ENCODE peak calls at places on chromosome 20, in four cellular contexts. One of them, this sample, is unnamed.

GRCh38 chr20:46990811-46991567 is 96.3 kb downstream of the EYA2 start:
- DNase-seq in astrocyte: no peak
- DNase-seq in HepG2: no peak
- DNase-seq in IMR-90: no peak
- DNase-seq in this sample: no peak

GRCh38 chr20:62602550-62602949 is 39.8 kb upstream of the SLCO4A1 start:
- DNase-seq in HepG2: no peak
- DNase-seq in IMR-90: no peak
- DNase-seq in astrocyte: no peak
- DNase-seq in this sample: no peak

GRCh38 chr20:22418738-22419137 is 165.6 kb downstream of the FOXA2 start:
- DNase-seq in IMR-90: no peak
- DNase-seq in astrocyte: no peak
- DNase-seq in HepG2: peak; percentile 43
- DNase-seq in this sample: no peak

GRCh38 chr20:24650091-24650490 is 180.7 kb downstream of the SYNDIG1 start:
- DNase-seq in HepG2: no peak
- DNase-seq in astrocyte: peak; percentile 66
- DNase-seq in IMR-90: peak; percentile 89
- DNase-seq in this sample: no peak

GRCh38 chr20:38420232-38421085 is 14.7 kb downstream of the SNHG17 start:
- DNase-seq in HepG2: no peak
- DNase-seq in astrocyte: no peak
- DNase-seq in IMR-90: peak; percentile 8
- DNase-seq in this sample: no peak

GRCh38 chr20:39862613-39863012 is 826.4 kb downstream of the MAFB start:
- DNase-seq in HepG2: no peak
- DNase-seq in IMR-90: no peak
- DNase-seq in astrocyte: no peak
- DNase-seq in this sample: no peak

GRCh38 chr20:37288091-37288490 is 1.4 kb upstream of the MANBAL start:
- DNase-seq in astrocyte: no peak
- DNase-seq in HepG2: no peak
- DNase-seq in IMR-90: no peak
- DNase-seq in this sample: no peak

GRCh38 chr20:2210646-2211556 is 84.9 kb upstream of the TGM3 start:
- DNase-seq in IMR-90: peak; percentile 75
- DNase-seq in HepG2: no peak
- DNase-seq in astrocyte: peak; percentile 65
- DNase-seq in this sample: peak; percentile 31

GRCh38 chr20:63086421-63087235 is 79.9 kb upstream of the BHLHE23 start:
- DNase-seq in HepG2: no peak
- DNase-seq in IMR-90: no peak
- DNase-seq in astrocyte: no peak
- DNase-seq in this sample: no peak

GRCh38 chr20:6582449-6582848 is 185.0 kb upstream of the BMP2 start:
- DNase-seq in HepG2: no peak
- DNase-seq in astrocyte: peak; percentile 12
- DNase-seq in IMR-90: peak; percentile 2
- DNase-seq in this sample: no peak

GRCh38 chr20:53609501-53610445 is 16.1 kb upstream of the ZNF217 start:
- DNase-seq in HepG2: no peak
- DNase-seq in IMR-90: peak; percentile 63
- DNase-seq in astrocyte: peak; percentile 49
- DNase-seq in this sample: peak; percentile 74

GRCh38 chr20:59749293-59749680 is 144.9 kb downstream of the PHACTR3 start:
- DNase-seq in HepG2: no peak
- DNase-seq in astrocyte: peak; percentile 39
- DNase-seq in IMR-90: peak; percentile 53
- DNase-seq in this sample: no peak

DNA sequence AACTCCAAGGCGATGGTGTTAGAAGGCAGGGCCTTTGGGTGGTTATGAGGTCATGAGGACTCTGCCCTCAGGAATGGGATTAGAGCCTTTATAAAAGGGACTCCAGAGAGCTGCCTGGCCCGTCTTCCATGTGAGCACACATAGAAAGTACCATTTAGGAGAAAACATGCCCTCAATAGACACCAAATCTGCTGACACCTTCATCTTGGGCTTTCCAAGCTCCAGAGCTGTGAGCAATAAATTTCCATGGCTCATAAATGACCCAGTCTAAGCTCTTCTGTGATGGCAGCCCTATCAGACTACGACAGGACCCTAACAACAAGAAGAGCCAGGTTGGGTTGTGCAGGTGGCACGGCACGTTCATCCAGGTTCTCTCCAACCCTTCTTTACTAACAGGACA is 189.5 kb downstream of the CDH4 start:
- DNase-seq in astrocyte: no peak
- DNase-seq in HepG2: no peak
- DNase-seq in IMR-90: no peak
- DNase-seq in this sample: no peak
- H3K4me1 ChIP-seq in astrocyte: peaks cover 23% of the 10 kb centered on the region
- H3K4me1 ChIP-seq in HepG2: no peaks in the 10 kb centered on the region
- H3K4me1 ChIP-seq in IMR-90: peaks cover 5% of the 10 kb centered on the region
- H3K4me1 ChIP-seq in this sample: no peaks in the 10 kb centered on the region

GRCh38 chr20:49505518-49505917 is 23.1 kb upstream of the KCNB1 start:
- DNase-seq in HepG2: no peak
- DNase-seq in IMR-90: peak; percentile 50
- DNase-seq in astrocyte: peak; percentile 67
- DNase-seq in this sample: no peak

GRCh38 chr20:49511788-49512525 is 29.5 kb upstream of the KCNB1 start:
- DNase-seq in astrocyte: no peak
- DNase-seq in HepG2: no peak
- DNase-seq in IMR-90: no peak
- DNase-seq in this sample: no peak

GRCh38 chr20:49508435-49509199 is 26.1 kb upstream of the KCNB1 start:
- DNase-seq in HepG2: peak; percentile 56
- DNase-seq in astrocyte: peak; percentile 24
- DNase-seq in IMR-90: peak; percentile 45
- DNase-seq in this sample: no peak

GRCh38 chr20:49510562-49511117 is 28.2 kb upstream of the KCNB1 start:
- DNase-seq in HepG2: no peak
- DNase-seq in astrocyte: peak; percentile 94
- DNase-seq in IMR-90: peak; percentile 83
- DNase-seq in this sample: peak; percentile 27

DNA sequence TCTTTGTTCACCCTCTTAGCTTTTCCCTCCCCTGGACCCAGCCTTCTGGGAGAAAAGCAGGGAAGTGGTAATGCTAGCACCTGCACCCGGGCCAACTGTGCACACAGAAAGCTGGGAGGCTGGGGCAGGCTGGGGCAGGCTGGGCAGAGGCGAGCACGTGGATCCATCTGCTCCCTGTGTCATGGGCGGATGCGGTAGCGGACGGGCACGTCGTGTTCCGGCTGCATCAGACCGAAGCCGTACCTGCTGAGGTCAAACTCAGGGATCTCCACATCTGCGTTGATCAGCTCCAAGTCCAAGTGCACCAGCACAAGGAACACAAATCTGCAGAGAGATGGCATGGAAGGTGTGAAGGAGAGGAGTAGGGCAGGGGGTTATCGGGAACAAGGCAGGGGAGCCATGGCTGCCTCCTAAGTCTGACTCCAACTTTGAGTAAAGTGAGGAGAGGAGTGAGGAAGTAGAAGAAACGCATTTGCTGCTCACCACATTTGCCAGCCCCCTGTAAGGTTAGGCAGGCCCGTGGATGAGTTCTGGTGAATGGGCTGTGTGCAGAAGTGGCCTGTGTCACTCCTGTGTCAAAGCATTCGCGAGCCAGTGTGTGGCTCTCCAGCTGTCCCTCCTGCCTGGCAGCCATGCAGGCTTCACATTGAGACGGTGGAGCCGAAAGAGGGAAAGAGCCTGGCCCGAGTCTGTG is 25.4 kb upstream of the KCNB1 start:
- DNase-seq in astrocyte: no peak
- DNase-seq in IMR-90: no peak
- DNase-seq in HepG2: no peak
- DNase-seq in this sample: no peak
- H3K27me3 ChIP-seq in astrocyte: peaks cover 22% of the 10 kb centered on the region
- H3K27me3 ChIP-seq in IMR-90: peaks cover 11% of the 10 kb centered on the region
- H3K27me3 ChIP-seq in HepG2: peaks cover 1% of the 10 kb centered on the region
- H3K27me3 ChIP-seq in this sample: peaks cover 4% of the 10 kb centered on the region

DNA sequence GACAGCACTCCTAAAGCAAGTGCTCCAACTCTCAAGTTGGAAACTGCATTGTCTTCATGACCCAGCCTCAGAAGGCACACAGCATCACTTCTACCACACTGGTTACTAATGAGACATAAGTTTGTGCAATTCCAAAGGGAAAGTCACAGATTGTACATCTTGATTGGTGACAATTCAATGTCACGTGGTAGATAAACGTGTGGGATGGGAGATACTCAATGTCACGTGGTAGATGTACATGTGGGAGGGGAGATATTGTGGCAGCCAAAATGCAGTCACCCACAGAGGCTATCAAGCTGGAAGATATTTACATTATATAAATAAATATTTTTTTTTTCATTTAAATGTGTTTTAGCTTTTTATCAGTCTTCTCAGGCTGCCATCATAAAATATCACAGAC is 393.3 kb downstream of the KIF16B start:
- DNase-seq in IMR-90: no peak
- DNase-seq in HepG2: no peak
- DNase-seq in astrocyte: no peak
- DNase-seq in this sample: no peak
- H3K9ac ChIP-seq in IMR-90: no peak overlapping the region
- H3K9ac ChIP-seq in HepG2: no peak overlapping the region
- H3K9ac ChIP-seq in astrocyte: no peak overlapping the region
- H3K9ac ChIP-seq in this sample: no peak overlapping the region

DNA sequence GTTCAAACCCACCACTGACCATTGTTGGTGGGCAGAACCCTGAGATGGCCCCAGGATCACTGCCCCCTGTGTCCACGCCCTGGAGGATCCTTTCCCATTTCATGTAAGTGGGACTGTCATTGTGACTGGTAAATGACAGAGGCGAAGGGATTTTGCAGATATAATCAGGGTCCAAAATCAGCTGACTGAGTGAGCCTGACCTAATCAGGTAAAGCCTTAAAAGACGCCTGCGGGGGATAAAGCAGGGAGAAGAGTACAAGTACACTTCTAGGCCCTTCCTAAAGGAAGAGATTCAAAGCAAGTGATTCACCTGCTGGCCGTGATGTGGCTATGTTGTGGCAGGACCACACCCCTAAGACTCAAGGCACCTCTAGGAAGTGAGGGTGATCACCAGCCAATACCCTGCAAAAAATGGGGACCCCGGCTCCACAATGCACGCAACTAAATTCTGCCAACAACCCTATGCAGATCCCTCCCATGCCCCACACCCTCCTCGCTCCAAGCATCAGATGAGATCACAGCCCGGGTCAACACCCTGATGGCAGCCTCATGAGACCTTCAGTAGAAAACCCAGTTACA is 11.4 kb downstream of the PREX1 start:
- DNase-seq in IMR-90: no peak
- DNase-seq in HepG2: no peak
- DNase-seq in astrocyte: no peak
- DNase-seq in this sample: no peak
- H3K4me1 ChIP-seq in IMR-90: no peaks in the 10 kb centered on the region
- H3K4me1 ChIP-seq in HepG2: no peaks in the 10 kb centered on the region
- H3K4me1 ChIP-seq in astrocyte: no peaks in the 10 kb centered on the region
- H3K4me1 ChIP-seq in this sample: no peaks in the 10 kb centered on the region

GRCh38 chr20:57313230-57313629 is 16.4 kb upstream of the SPO11 start:
- DNase-seq in astrocyte: no peak
- DNase-seq in IMR-90: no peak
- DNase-seq in HepG2: no peak
- DNase-seq in this sample: no peak
- H3K27me3 ChIP-seq in astrocyte: peaks cover 28% of the 10 kb centered on the region
- H3K27me3 ChIP-seq in IMR-90: peaks cover 2% of the 10 kb centered on the region
- H3K27me3 ChIP-seq in HepG2: peaks cover 5% of the 10 kb centered on the region
- H3K27me3 ChIP-seq in this sample: no peaks in the 10 kb centered on the region

GRCh38 chr20:3681931-3682820 is at the start of gene ADAM33:
- DNase-seq in IMR-90: no peak
- DNase-seq in HepG2: no peak
- DNase-seq in astrocyte: no peak
- DNase-seq in this sample: peak; percentile 36
- H3K9ac ChIP-seq in IMR-90: no peak within 1 kb of the TSS
- H3K9ac ChIP-seq in HepG2: no peak within 1 kb of the TSS
- H3K9ac ChIP-seq in astrocyte: peak within 1 kb of the TSS; percentile 2
- H3K9ac ChIP-seq in this sample: peak within 1 kb of the TSS; percentile 55

DNA sequence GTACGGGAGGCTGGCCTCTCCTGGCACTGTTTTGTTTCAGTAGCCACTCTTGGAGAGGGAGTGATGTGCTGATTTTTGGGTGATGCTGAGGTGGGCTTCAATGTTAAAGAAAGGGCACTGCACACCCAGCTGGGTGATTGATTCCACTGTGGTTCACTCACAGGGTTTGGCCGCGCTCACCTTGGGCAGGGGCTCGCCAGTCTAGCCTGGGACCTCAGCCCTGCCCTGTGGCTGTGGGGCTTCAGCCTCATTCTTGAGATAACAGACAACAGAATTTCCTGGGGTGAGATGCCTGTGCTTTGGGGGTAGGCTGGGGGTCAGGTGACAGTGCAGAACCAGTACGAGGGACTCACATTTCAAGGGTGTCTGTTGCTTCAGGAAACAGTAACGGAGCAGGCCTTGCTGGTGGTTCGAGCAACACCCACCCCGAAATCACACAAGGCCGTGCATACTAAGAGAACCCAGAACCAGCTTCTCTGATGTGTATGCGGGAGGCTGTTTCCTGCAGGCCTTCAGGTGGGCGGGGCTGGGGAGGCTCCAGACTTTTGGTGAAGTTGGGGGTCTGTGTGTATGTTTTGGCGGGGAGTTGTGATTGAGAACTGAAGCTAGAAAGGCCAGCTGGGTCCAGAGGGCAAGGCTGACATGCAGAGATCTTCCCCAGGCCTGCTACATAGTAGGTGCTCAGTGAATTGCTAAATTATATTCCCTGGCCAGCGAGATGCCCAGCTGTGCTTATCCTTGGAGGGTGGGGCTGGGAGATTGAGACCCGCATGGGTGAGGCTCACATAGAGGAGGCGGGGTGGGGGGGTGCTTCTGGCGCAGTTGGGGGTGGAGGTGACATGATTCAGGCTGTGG is 154.2 kb upstream of the RNF24 start:
- DNase-seq in HepG2: no peak
- DNase-seq in astrocyte: no peak
- DNase-seq in IMR-90: no peak
- DNase-seq in this sample: no peak
- H3K4me1 ChIP-seq in HepG2: peaks cover 72% of the 10 kb centered on the region
- H3K4me1 ChIP-seq in astrocyte: peaks cover 22% of the 10 kb centered on the region
- H3K4me1 ChIP-seq in IMR-90: peaks cover 15% of the 10 kb centered on the region
- H3K4me1 ChIP-seq in this sample: peaks cover 7% of the 10 kb centered on the region

This sample was measured in colonic mucosa.